ENCODE peak calls at places on chromosomes 1 and 21, in seven cellular contexts. Y is MCF 10A, I is GM04504, X is A549, V is RCC 7860, Z is NCI-H1048, H is choroid plexus epithelial cell. E is an unnamed sample.

GRCh38 chr21:34017127-34017961 is 56.0 kb upstream of the MRPS6 start:
- DNase-seq in Z (no peak), X (no peak), Y (no peak), V (no peak), I (no peak), H (peak; percentile 77), E (no peak)

GRCh38 chr1:209218113-209218512 is 365.4 kb upstream of the CAMK1G start:
- DNase-seq in V (no peak), Y (no peak), Z (no peak), H (no peak), X (no peak), I (no peak), E (no peak)

GRCh38 chr1:47507921-47508894 is 70.4 kb downstream of the FOXD2 start:
- DNase-seq in Z (no peak), I (no peak), X (no peak), H (peak; percentile 4), Y (no peak), V (no peak), E (peak; percentile 63)

GRCh38 chr1:24216730-24217129 is 29.6 kb upstream of the IFNLR1 start:
- DNase-seq in V (no peak), X (no peak), H (no peak), Y (no peak), I (no peak), Z (no peak), E (no peak)

GRCh38 chr1:2205191-2205952 is 10.8 kb upstream of the FAAP20 start:
- DNase-seq in V (peak; percentile 63), Y (peak; percentile 90), H (peak; percentile 96), I (peak; percentile 87), Z (peak; percentile 75), X (peak; percentile 92), E (peak; percentile 98)

GRCh38 chr1:234942869-234943501 is 185.7 kb downstream of the TOMM20 start:
- DNase-seq in Y (no peak), H (no peak), V (no peak), X (no peak), I (no peak), Z (no peak), E (no peak)

GRCh38 chr1:181181792-181182585 is 93.5 kb downstream of the IER5 start:
- DNase-seq in Y (no peak), H (no peak), Z (no peak), V (no peak), X (no peak), I (no peak), E (no peak)

GRCh38 chr1:55156093-55156492 is 59.1 kb downstream of the USP24 start:
- DNase-seq in H (peak; percentile 50), V (no peak), Y (no peak), X (no peak), Z (no peak), I (no peak), E (no peak)

GRCh38 chr1:111127923-111128643 is 11.8 kb downstream of the DRAM2 start:
- DNase-seq in Y (no peak), I (no peak), V (no peak), H (no peak), X (no peak), Z (no peak), E (no peak)

GRCh38 chr1:31620631-31621497 is 3.4 kb downstream of the HCRTR1 start:
- DNase-seq in Z (no peak), X (no peak), H (no peak), V (no peak), Y (no peak), I (no peak), E (no peak)

GRCh38 chr1:147717051-147717705 is 43.2 kb downstream of the GJA5 start:
- DNase-seq in I (no peak), H (peak; percentile 6), Y (peak; percentile 88), X (peak; percentile 44), Z (no peak), V (peak; percentile 74), E (no peak)

GRCh38 chr1:94669213-94669612 is 127.7 kb upstream of the F3 start:
- DNase-seq in V (no peak), Z (no peak), H (no peak), X (no peak), I (no peak), Y (no peak), E (no peak)